ENCODE peak calls at places on chromosome 6, in nine cellular contexts. P, Z, R, W, I, V, T, J and K are unnamed samples.
A peak's percentile ranks its signal among the peaks of the same experiment; 100 is the strongest.

GRCh38 chr6:16688984-16689636 is 72.2 kb downstream of the ATXN1 start:
- DNase-seq in P (no peak), Z (peak; percentile 89), R (no peak), W (no peak), I (no peak), V (no peak), T (peak; percentile 63), J (peak; percentile 57), K (no peak)

GRCh38 chr6:27753668-27754407 is 158.4 kb downstream of the OR2B2 start:
- DNase-seq in P (peak; percentile 13), Z (peak; percentile 89), R (peak; percentile 79), W (peak; percentile 88), I (peak; percentile 53), V (peak; percentile 78), T (peak; percentile 61), J (no peak), K (peak; percentile 81)

GRCh38 chr6:30884521-30885480 is 482 bp downstream of the DDR1 start:
- DNase-seq in P (no peak), Z (peak; percentile 34), R (peak; percentile 62), W (peak; percentile 77), I (peak; percentile 41), V (no peak), T (no peak), J (no peak), K (peak; percentile 51)

GRCh38 chr6:32637219-32637880 is at the start of gene HLA-DQA1:
- DNase-seq in P (no peak), Z (no peak), R (no peak), W (peak; percentile 5), I (no peak), V (no peak), T (no peak), J (no peak), K (no peak)

GRCh38 chr6:74467533-74468215 is 738.2 kb downstream of the COL12A1 start:
- DNase-seq in P (no peak), Z (peak; percentile 2), R (no peak), W (no peak), I (no peak), V (no peak), T (no peak), J (no peak), K (no peak)

GRCh38 chr6:106608080-106608668 is 21.1 kb downstream of the RTN4IP1 start:
- DNase-seq in P (peak; percentile 43), Z (peak; percentile 66), R (peak; percentile 12), W (peak; percentile 26), I (no peak), V (no peak), T (no peak), J (no peak), K (no peak)

GRCh38 chr6:88588938-88589337 is 374.5 kb downstream of the RNGTT start:
- DNase-seq in P (no peak), Z (no peak), R (no peak), W (no peak), I (no peak), V (no peak), T (no peak), J (no peak), K (no peak)

GRCh38 chr6:39887692-39888450 is 46.4 kb downstream of the MOCS1 start:
- DNase-seq in P (peak; percentile 64), Z (peak; percentile 94), R (peak; percentile 38), W (no peak), I (peak; percentile 79), V (peak; percentile 73), T (peak; percentile 88), J (peak; percentile 59), K (no peak)

GRCh38 chr6:41088451-41088850 is 15.7 kb downstream of the NFYA start:
- DNase-seq in P (no peak), Z (peak; percentile 4), R (no peak), W (no peak), I (no peak), V (no peak), T (no peak), J (no peak), K (no peak)

GRCh38 chr6:50816115-50816675 is 2.5 kb upstream of the TFAP2B start:
- DNase-seq in P (peak; percentile 18), Z (peak; percentile 70), R (peak; percentile 74), W (peak; percentile 76), I (peak; percentile 37), V (peak; percentile 68), T (peak; percentile 13), J (no peak), K (peak; percentile 82)

GRCh38 chr6:157644043-157644810 is 178.8 kb upstream of the SNX9 start:
- DNase-seq in P (peak; percentile 18), Z (no peak), R (no peak), W (peak; percentile 59), I (no peak), V (no peak), T (no peak), J (no peak), K (no peak)

GRCh38 chr6:31927242-31927867 is at the start of gene C2:
- DNase-seq in P (no peak), Z (no peak), R (no peak), W (no peak), I (no peak), V (peak; percentile 63), T (no peak), J (no peak), K (no peak)

GRCh38 chr6:147283460-147283859 is 79.2 kb downstream of the STXBP5 start:
- DNase-seq in P (peak; percentile 8), Z (peak; percentile 38), R (peak; percentile 10), W (no peak), I (no peak), V (no peak), T (no peak), J (no peak), K (no peak)

GRCh38 chr6:166987448-166987847 is 11.7 kb upstream of the CEP43 start:
- DNase-seq in P (no peak), Z (no peak), R (no peak), W (no peak), I (no peak), V (no peak), T (no peak), J (no peak), K (no peak)

DNA sequence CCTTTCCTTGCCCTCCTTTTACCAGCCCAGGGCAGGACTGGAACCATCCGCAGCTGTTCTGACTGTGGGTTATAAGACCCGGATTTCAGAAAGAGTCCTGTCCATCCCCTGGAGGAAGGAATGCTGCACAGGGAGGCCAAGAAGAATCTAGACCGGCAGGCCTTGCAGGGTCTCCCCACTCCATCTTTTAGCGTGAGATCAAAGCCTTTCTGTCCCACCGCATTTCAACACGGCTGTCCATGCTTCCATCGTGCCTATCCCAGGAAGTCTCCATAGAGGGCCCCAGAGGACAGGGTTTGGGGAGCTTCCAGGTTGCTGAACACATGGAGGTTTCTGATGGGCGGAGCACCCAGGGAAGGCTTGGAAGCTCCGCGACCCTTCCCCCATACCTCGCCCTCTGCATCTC is 79.3 kb upstream of the AGPAT4 start:
- DNase-seq in P (no peak), Z (no peak), R (no peak), W (no peak), I (no peak), V (no peak), T (no peak), J (no peak), K (no peak)
- TF ChIP-seq CTCF in P (no peak), Z (peak; percentile 35), R (no peak), W (no peak), I (peak; percentile 48), V (peak; percentile 20), T (peak; percentile 18), J (no peak), K (no peak)

DNA sequence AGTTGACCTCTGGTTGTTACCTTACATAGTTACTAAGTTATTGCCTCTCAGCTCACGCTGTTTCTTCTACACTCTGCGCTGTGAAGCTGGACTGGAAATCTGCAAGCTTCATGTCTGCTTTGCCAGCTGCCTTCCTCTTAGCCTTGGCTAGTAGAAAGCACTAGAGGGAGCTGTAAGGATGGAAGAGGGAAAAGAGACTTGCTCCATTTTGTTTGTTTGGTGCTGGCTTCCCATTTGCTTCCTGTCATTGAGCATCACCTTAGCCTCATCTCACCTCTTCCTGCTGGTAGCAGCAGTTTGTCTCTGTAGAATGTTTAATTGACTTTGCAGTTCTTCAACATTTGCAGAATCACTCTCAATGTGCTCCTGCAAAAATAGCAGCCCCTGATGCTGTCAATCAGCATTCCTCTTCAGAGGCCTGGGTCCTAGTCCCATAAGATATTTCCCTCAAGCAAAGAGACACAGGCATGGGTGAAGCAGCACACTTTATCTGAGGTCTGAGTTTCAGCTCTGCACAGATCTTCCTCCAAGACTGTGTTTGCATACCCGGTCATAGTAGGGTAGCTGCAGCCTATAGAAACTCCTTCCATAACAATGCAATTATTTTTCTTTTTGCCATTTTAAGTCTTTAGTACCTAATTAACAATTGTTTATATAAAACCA is 302.2 kb upstream of the EPHA7 start:
- DNase-seq in P (no peak), Z (peak; percentile 58), R (no peak), W (no peak), I (no peak), V (no peak), T (no peak), J (no peak), K (peak; percentile 19)
- TF ChIP-seq CTCF in P (no peak), Z (peak; percentile 78), R (peak; percentile 31), W (no peak), I (peak; percentile 50), V (no peak), T (no peak), J (peak; percentile 9), K (peak; percentile 40)

DNA sequence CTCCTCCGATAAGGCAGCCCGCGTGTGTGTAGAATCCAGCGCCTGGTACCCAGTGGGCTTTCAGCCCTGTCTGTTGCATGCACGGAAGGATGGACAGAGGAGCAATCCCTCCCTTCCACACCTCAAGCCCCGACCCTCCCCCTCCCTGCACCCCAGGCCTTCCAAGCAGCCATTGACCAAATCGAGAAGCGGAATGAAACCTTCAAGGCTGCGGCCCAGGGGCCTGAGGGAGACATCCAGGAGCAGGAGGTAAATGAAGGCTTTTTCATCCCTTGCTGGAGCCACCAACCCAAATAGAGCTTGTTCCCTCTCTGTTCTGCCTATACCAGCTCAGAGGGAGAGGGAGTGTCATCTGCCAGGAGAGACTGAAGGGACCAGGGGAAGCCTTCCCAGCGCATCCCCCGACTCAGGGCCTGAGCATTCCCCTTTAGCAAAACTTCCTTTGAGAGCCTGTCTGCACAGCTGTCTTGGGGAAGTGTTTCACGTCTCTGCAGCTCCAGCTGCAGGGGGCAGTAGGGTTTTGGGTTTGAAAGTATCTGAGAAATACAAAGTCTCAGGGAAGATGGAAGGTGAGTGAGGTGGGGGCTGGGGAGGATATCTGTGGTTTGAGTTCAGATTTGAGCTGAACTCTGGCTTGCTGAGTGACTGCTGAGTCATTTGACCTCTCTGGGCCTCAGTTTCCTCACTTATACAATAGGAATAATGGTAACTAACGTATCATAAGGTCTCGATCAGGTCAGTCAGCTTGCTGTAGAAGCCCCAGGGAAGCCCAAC is 16.1 kb downstream of the FGD2 start:
- DNase-seq in P (no peak), Z (peak; percentile 63), R (peak; percentile 23), W (peak; percentile 88), I (no peak), V (no peak), T (peak; percentile 33), J (no peak), K (no peak)
- TF ChIP-seq CTCF in P (peak; percentile 63), Z (peak; percentile 69), R (no peak), W (peak; percentile 76), I (peak; percentile 27), V (peak; percentile 10), T (peak; percentile 76), J (peak; percentile 56), K (no peak)

GRCh38 chr6:13140972-13141371 is 187.4 kb downstream of the TBC1D7 start:
- DNase-seq in P (no peak), Z (no peak), R (no peak), W (no peak), I (no peak), V (no peak), T (no peak), J (no peak), K (no peak)
- TF ChIP-seq CTCF in P (no peak), Z (no peak), R (no peak), W (no peak), I (no peak), V (no peak), T (no peak), J (no peak), K (no peak)